ENCODE peak calls at places on chromosome 10, in eight cellular contexts. Y is upper lobe of right lung, G is heart right ventricle, L is HCT116, N is ovary, P is left ventricle myocardium inferior, M is stomach, S is GM23248. O is an unnamed sample. For H3K36me3 and H3K4me1, the result is how much of the 10 kb centered on the place peaks cover.

GRCh38 chr10:92464364-92464763 is 109.5 kb downstream of the IDE start:
- DNase-seq in N (no peak), S (no peak), Y (no peak), P (no peak), M (no peak), G (no peak), L (no peak), O (no peak)

GRCh38 chr10:92405006-92405924 is 114.3 kb downstream of the MARCHF5 start:
- DNase-seq in Y (no peak), M (no peak), N (no peak), L (no peak), P (no peak), S (no peak), G (no peak), O (no peak)

GRCh38 chr10:69847883-69848282 is 46.2 kb downstream of the COL13A1 start:
- DNase-seq in Y (no peak), S (peak), N (no peak), P (no peak), L (no peak), G (no peak), M (no peak), O (no peak)

GRCh38 chr10:85148693-85149640 is 820.6 kb downstream of the CCSER2 start:
- DNase-seq in N (no peak), L (no peak), P (no peak), Y (no peak), S (no peak), M (no peak), G (no peak), O (no peak)

GRCh38 chr10:52170776-52171175 is 143.3 kb upstream of the DKK1 start:
- DNase-seq in Y (no peak), P (no peak), N (no peak), S (no peak), L (no peak), G (no peak), M (no peak), O (no peak)

GRCh38 chr10:35754489-35754888 is 112.4 kb upstream of the FZD8 start:
- DNase-seq in G (no peak), Y (no peak), S (no peak), P (no peak), N (no peak), L (no peak), M (no peak), O (no peak)

GRCh38 chr10:71623986-71624291 is 95.6 kb downstream of the C10orf105 start:
- DNase-seq in Y (no peak), L (no peak), P (no peak), G (no peak), M (no peak), N (no peak), S (no peak), O (no peak)

GRCh38 chr10:70694410-70695179 is 22.3 kb downstream of the ADAMTS14 start:
- DNase-seq in Y (no peak), L (no peak), G (no peak), N (no peak), P (no peak), M (no peak), S (peak), O (no peak)

GRCh38 chr10:121459765-121460453 is 138.3 kb downstream of the FGFR2 start:
- DNase-seq in S (peak), N (no peak), L (no peak), P (no peak), M (no peak), G (no peak), Y (no peak), O (no peak)
- H3K27ac ChIP-seq in S (no peak), N (no peak), L (no peak), P (no peak), M (peak), G (no peak), Y (no peak), O (no peak)

GRCh38 chr10:853017-853416 is 78.5 kb downstream of the LARP4B start:
- DNase-seq in Y (no peak), N (no peak), P (no peak), L (no peak), S (no peak), M (no peak), G (no peak), O (no peak)
- H3K36me3 ChIP-seq in Y (under half), N (under half), P (under half), L (under half), S (under half), M (half or more), G (under half), O (under half)

GRCh38 chr10:63697956-63698814 is 177.0 kb downstream of the REEP3 start:
- DNase-seq in S (no peak), P (no peak), N (no peak), L (no peak), M (no peak), Y (no peak), G (no peak), O (no peak)

GRCh38 chr10:63692205-63692896 is 171.2 kb downstream of the REEP3 start:
- DNase-seq in G (no peak), S (no peak), N (no peak), L (no peak), M (no peak), P (no peak), Y (no peak), O (no peak)

GRCh38 chr10:63699785-63700184 is 178.6 kb downstream of the REEP3 start:
- DNase-seq in N (no peak), P (no peak), S (peak), L (no peak), G (peak), M (no peak), Y (no peak), O (no peak)

GRCh38 chr10:63698815-63699205 is 177.6 kb downstream of the REEP3 start:
- DNase-seq in P (no peak), M (no peak), N (no peak), S (peak), G (no peak), Y (no peak), L (no peak), O (no peak)

GRCh38 chr10:63696205-63696604 is 175.0 kb downstream of the REEP3 start:
- DNase-seq in L (no peak), S (peak), M (no peak), Y (no peak), G (no peak), N (no peak), P (no peak), O (no peak)
- H3K4me1 ChIP-seq in L (under half), S (under half), M (under half), Y (under half), G (under half), N (under half), P (under half), O (under half)

GRCh38 chr10:125151824-125152634 is 8.3 kb downstream of the CTBP2 start:
- DNase-seq in Y (peak), G (no peak), N (peak), M (peak), S (no peak), L (no peak), P (peak), O (peak)
- H3K27ac ChIP-seq in Y (peak), G (no peak), N (peak), M (peak), S (peak), L (peak), P (peak), O (peak)

O was measured in left lung.